ENCODE peak calls at places on chromosomes 11 and 22, in eight cellular contexts. B is stomach, V is uterus, K is body of pancreas, E is A549, U is esophagus squamous epithelium, T is tibial nerve, W is upper lobe of left lung. D is an unnamed sample. For H3K9me3 and H3K4me1, the result is how much of the 10 kb centered on the place peaks cover.

GRCh38 chr22:22810018-22810427 is 77.6 kb upstream of the IGLL5 start:
- DNase-seq in K (peak), W (peak), E (peak), V (no peak), U (no peak), B (peak), T (no peak), D (peak)

GRCh38 chr11:35180311-35181233 is 41.6 kb downstream of the CD44 start:
- DNase-seq in E (no peak), T (no peak), U (no peak), B (no peak), K (no peak), V (no peak), W (no peak), D (no peak)

GRCh38 chr11:109914809-109915653 is 178.2 kb upstream of the ZC3H12C start:
- DNase-seq in W (no peak), K (no peak), T (no peak), E (no peak), B (no peak), V (no peak), U (no peak), D (no peak)

GRCh38 chr11:116946414-116946813 is 109.0 kb upstream of the APOA1 start:
- DNase-seq in K (no peak), E (no peak), U (no peak), T (no peak), W (no peak), B (no peak), V (no peak), D (no peak)

GRCh38 chr11:56380120-56380519 is 4.7 kb downstream of the OR8U1 start:
- DNase-seq in U (no peak), T (no peak), B (no peak), V (no peak), E (no peak), K (no peak), W (no peak), D (no peak)

GRCh38 chr11:124402326-124402922 is 3.6 kb upstream of the OR8B3 start:
- DNase-seq in T (no peak), W (no peak), V (no peak), U (no peak), E (peak), K (peak), B (peak), D (peak)

GRCh38 chr11:78414321-78415051 is 3.1 kb downstream of the GAB2 start:
- DNase-seq in E (peak), T (no peak), U (no peak), K (no peak), W (no peak), V (no peak), B (no peak), D (no peak)

GRCh38 chr22:28801845-28802594 is 1.7 kb upstream of the XBP1 start:
- DNase-seq in B (peak), V (peak), K (peak), W (no peak), E (no peak), U (no peak), T (no peak), D (peak)

GRCh38 chr11:114059984-114060401 is 482 bp downstream of the ZBTB16 start:
- DNase-seq in W (no peak), B (peak), K (peak), U (no peak), T (no peak), E (no peak), V (no peak), D (peak)

GRCh38 chr11:8717876-8718753 is 35.5 kb downstream of the RPL27A start:
- DNase-seq in K (peak), E (no peak), T (peak), W (no peak), B (peak), U (no peak), V (peak), D (peak)

GRCh38 chr22:47797546-47797945 is 1035.1 kb downstream of the TBC1D22A start:
- DNase-seq in W (no peak), V (no peak), T (no peak), E (no peak), B (no peak), K (no peak), U (no peak), D (peak)

GRCh38 chr11:134050541-134051383 is 18.1 kb upstream of the JAM3 start:
- DNase-seq in T (peak), E (peak), B (peak), W (peak), K (peak), V (peak), U (no peak), D (peak)

GRCh38 chr22:36191106-36191836 is 10.3 kb downstream of the APOL4 start:
- DNase-seq in B (no peak), T (peak), E (no peak), U (no peak), W (no peak), V (peak), K (peak), D (no peak)

GRCh38 chr11:127890026-127890611 is 697.2 kb downstream of the ETS1 start:
- DNase-seq in W (no peak), V (no peak), K (no peak), E (no peak), B (no peak), U (no peak), T (no peak), D (no peak)

GRCh38 chr22:27318516-27318915 is 483.0 kb downstream of the MN1 start:
- DNase-seq in V (peak), T (no peak), E (no peak), W (no peak), U (no peak), B (no peak), K (no peak), D (no peak)

GRCh38 chr11:33708970-33709369 is 8.3 kb upstream of the C11orf91 start:
- DNase-seq in V (no peak), E (no peak), W (no peak), K (no peak), B (no peak), U (no peak), T (no peak), D (no peak)

GRCh38 chr11:65559535-65559934 is 1.4 kb upstream of the LTBP3 start:
- DNase-seq in V (no peak), E (no peak), T (no peak), K (no peak), U (no peak), B (no peak), W (no peak), D (no peak)

GRCh38 chr22:38270091-38270972 is 2.5 kb downstream of the TMEM184B start:
- DNase-seq in V (no peak), T (no peak), B (no peak), W (no peak), K (no peak), U (no peak), E (no peak), D (no peak)

GRCh38 chr11:123478352-123478986 is 48.4 kb downstream of the GRAMD1B start:
- DNase-seq in K (peak), E (peak), T (no peak), U (no peak), W (no peak), B (peak), V (peak), D (no peak)

GRCh38 chr11:69207165-69207889 is 51.6 kb downstream of the SMIM38 start:
- DNase-seq in E (no peak), U (no peak), V (no peak), K (peak), T (no peak), W (no peak), B (no peak), D (no peak)

GRCh38 chr22:35775339-35775738 is 57.7 kb downstream of the APOL5 start:
- DNase-seq in U (no peak), K (no peak), E (no peak), V (no peak), T (no peak), B (no peak), W (no peak), D (no peak)

GRCh38 chr11:14248577-14248976 is 110.4 kb downstream of the RRAS2 start:
- DNase-seq in B (no peak), W (no peak), V (no peak), K (no peak), E (no peak), U (no peak), T (no peak), D (peak)

GRCh38 chr22:32744560-32744959 is 56.9 kb upstream of the TIMP3 start:
- DNase-seq in E (no peak), V (no peak), T (no peak), B (no peak), K (no peak), W (no peak), U (no peak), D (no peak)

GRCh38 chr11:85930879-85931366 is 75.7 kb downstream of the CCDC83 start:
- DNase-seq in T (no peak), V (no peak), U (no peak), B (no peak), W (no peak), K (no peak), E (no peak), D (no peak)

GRCh38 chr11:58921778-58922390 is 17.4 kb upstream of the GLYATL1 start:
- DNase-seq in V (no peak), E (no peak), U (no peak), W (no peak), B (no peak), K (no peak), T (no peak), D (no peak)

GRCh38 chr11:2927851-2928604 is 1.2 kb downstream of the PHLDA2 start:
- DNase-seq in B (no peak), E (peak), W (peak), T (no peak), U (no peak), V (no peak), K (peak), D (no peak)

GRCh38 chr11:2929511-2929879 is 275 bp upstream of the PHLDA2 start:
- DNase-seq in K (peak), V (no peak), B (peak), U (no peak), T (no peak), E (peak), W (peak), D (no peak)

GRCh38 chr11:2927493-2927800 is 1.8 kb downstream of the PHLDA2 start:
- DNase-seq in U (no peak), W (no peak), T (no peak), B (no peak), K (peak), E (no peak), V (no peak), D (no peak)

GRCh38 chr11:2929880-2930704 is 872 bp upstream of the PHLDA2 start:
- DNase-seq in V (no peak), U (no peak), B (peak), T (no peak), E (peak), W (peak), K (peak), D (peak)

GRCh38 chr11:2928605-2929510 is at the start of gene PHLDA2:
- DNase-seq in B (peak), T (no peak), U (no peak), K (peak), W (peak), E (peak), V (no peak), D (peak)
- TF ChIP-seq POLR2A in B (peak), T (peak), U (peak), K (peak), W (peak), E (peak), V (peak), D (peak)

GRCh38 chr22:49649166-49649565 is 178.5 kb downstream of the BRD1 start:
- DNase-seq in V (no peak), T (no peak), B (no peak), U (no peak), W (peak), K (no peak), E (no peak), D (no peak)
- H3K9me3 ChIP-seq in V (under half), T (under half), B (under half), U (under half), W (under half), K (under half), E (under half), D (under half)

DNA sequence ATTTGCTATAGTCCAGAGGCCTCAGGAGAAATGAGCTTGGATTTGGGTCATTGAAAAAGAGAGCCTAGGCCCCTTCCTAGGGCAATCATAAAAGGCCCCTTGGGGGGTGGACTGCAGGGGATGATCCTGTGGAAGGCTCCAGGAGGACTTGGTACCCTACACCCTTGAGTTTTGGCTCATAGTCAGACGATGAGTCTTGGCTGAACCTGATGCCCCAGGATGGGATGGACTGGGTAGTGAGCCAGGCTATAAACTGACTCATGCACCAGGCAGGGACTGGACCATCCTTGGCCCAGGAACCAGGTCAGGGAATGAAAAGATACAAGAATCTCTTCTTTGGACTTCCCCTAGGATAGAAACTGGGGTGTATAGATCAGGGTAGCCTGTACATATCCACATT is 54.2 kb downstream of the NAV2 start:
- DNase-seq in V (no peak), E (no peak), K (no peak), W (no peak), T (no peak), B (no peak), U (no peak), D (peak)
- H3K4me1 ChIP-seq in V (under half), E (under half), K (under half), W (under half), T (under half), B (under half), U (under half), D (under half)

GRCh38 chr22:19479358-19480172 is at the start of gene CDC45:
- DNase-seq in W (peak), K (peak), E (peak), T (peak), V (peak), U (peak), B (peak), D (peak)
- TF ChIP-seq POLR2A in W (no peak), K (no peak), E (no peak), T (no peak), V (no peak), U (no peak), B (no peak), D (no peak)

DNA sequence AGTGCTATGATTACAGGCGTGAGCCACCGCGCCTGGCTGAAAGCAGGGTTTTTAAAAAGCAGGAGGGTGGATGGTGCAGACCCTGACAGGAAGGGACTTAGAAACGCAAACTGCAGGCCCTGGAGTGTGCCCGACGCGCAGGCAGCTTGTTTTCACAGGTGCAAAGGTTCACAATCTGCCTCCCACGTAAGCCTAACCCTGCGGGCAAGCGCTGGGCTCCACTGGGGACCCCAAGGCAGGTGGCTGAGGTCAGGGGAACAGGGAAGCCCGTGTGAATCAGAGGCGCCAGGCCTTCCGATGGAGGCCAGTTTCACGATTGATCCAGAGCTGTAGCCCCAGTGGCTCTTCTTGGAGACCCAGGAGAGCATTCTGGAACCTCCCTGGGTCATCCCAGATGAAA is 256.3 kb downstream of the BRD1 start:
- DNase-seq in E (no peak), B (peak), U (no peak), V (peak), K (no peak), T (no peak), W (peak), D (peak)
- H3K9me3 ChIP-seq in E (under half), B (under half), U (under half), V (under half), K (under half), T (under half), W (under half), D (under half)

GRCh38 chr11:76863196-76863777 is 2.6 kb downstream of the ACER3 start:
- DNase-seq in B (no peak), W (no peak), U (no peak), K (no peak), E (no peak), V (no peak), T (no peak), D (no peak)

GRCh38 chr11:76857776-76858461 is 2.8 kb upstream of the ACER3 start:
- DNase-seq in W (no peak), U (no peak), E (no peak), V (no peak), T (no peak), B (no peak), K (no peak), D (no peak)

GRCh38 chr11:76859708-76860233 is 947 bp upstream of the ACER3 start:
- DNase-seq in K (no peak), E (no peak), T (no peak), U (no peak), W (no peak), V (no peak), B (no peak), D (no peak)

GRCh38 chr11:76860539-76861475 is at the start of gene ACER3:
- DNase-seq in V (peak), T (peak), E (peak), W (peak), K (peak), U (peak), B (peak), D (peak)

DNA sequence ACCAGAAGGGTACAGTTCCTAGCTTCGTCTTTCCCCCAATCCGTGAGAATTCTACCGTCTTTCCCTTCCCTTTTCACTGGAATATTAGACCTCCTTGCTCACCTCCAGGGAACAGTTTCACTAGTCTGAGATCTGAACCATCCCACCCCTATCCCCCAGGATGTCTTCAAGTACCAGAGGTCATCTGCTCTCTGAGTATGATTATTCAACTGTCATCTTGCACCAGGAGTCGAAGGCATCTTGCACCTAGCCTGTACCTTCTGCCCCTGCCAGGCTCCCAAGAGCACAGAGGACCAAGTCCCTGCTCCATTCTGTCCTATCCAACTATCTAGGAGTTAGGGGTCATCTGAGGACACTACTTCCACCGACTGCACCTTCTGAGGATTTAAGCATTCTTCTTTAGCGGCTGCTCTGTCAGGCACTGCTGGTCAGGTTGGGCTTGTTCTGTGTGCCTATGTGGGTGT is 804 bp downstream of the ACER3 start:
- DNase-seq in K (no peak), V (no peak), W (no peak), T (no peak), B (no peak), E (no peak), U (no peak), D (no peak)
- H3K4me1 ChIP-seq in K (under half), V (under half), W (under half), T (under half), B (under half), E (under half), U (under half), D (under half)

DNA sequence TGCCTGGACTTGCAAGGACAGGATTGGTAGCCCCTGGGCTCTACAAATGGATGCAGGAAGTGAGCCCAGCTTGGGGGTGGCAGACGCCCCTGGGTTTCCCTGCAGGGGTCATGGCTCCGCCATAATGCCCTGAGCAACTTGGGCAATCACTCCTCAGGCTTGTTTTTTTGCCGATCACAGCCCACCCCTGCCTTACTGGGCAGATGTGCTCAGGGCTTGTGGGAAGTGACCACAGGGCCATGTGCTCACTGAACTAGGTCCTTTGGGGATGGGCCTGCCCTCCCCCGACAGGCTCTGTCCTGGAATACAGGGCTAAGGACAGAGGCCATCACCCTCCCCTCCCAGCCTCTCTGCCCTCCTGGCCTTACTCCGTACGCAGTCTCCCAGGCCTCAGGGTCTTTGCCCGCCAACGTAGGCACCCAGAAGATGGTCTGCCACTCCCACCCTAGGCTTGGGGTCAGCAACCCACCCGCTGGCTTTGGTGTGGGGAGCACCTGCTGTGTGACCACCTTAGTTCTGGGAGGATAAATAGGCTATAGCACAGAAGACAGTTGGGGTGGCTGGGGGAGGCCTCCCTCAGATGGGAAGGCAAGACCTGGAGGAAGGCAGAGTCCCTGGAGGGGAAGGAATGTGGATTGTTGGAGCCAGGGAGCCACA is 3.8 kb downstream of the RPLP2 start:
- DNase-seq in K (no peak), E (no peak), T (no peak), U (no peak), W (no peak), V (no peak), B (no peak), D (no peak)
- TF ChIP-seq POLR2A in K (no peak), E (no peak), T (no peak), U (no peak), W (no peak), V (no peak), B (no peak), D (no peak)

GRCh38 chr11:41177791-41178190 is 281.7 kb downstream of the LRRC4C start:
- DNase-seq in V (no peak), U (no peak), K (no peak), T (no peak), E (no peak), B (no peak), W (no peak), D (no peak)
- H3K9me3 ChIP-seq in V (under half), U (under half), K (under half), T (under half), E (under half), B (under half), W (under half), D (under half)

DNA sequence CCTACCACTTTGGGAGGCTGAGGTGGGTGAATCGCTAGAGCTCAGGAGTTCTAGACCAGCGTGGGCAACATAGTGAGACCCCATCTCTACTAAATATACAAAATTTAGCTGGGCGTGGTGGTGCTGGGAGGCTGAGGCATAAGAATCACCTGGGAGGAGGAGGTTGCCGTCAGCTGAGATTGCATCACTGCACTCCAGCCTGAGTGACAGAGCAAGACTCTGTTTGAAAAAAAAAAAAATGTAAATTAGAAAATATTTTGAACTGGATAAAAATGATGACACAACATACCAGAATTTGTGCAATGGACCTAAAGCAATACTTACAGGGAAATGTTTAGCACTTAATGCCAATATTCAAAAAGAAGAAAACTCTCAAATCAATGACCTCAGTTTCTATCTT is 46.4 kb downstream of the ATG16L2 start:
- DNase-seq in W (no peak), V (no peak), K (no peak), U (no peak), B (no peak), E (no peak), T (no peak), D (no peak)
- H3K4me1 ChIP-seq in W (under half), V (under half), K (under half), U (under half), B (under half), E (under half), T (under half), D (under half)

D was measured in Peyer's patch.